ENCODE peak calls at places on chromosomes 5 and 9, in four cellular contexts. F, G, D and L are unnamed samples.

GRCh38 chr5:73985145-73985544 is 359.1 kb downstream of the ARHGEF28 start:
- DNase-seq in G (no peak), D (no peak), F (peak), L (peak)

GRCh38 chr9:18421391-18421790 is 52.6 kb upstream of the ADAMTSL1 start:
- DNase-seq in G (no peak), D (no peak), F (peak), L (no peak)

GRCh38 chr5:93017854-93018253 is 563.2 kb downstream of the NR2F1-AS1 start:
- DNase-seq in F (peak), G (peak), D (no peak), L (peak)

GRCh38 chr5:5191906-5192305 is 51.8 kb downstream of the ADAMTS16 start:
- DNase-seq in G (no peak), F (peak), D (no peak), L (no peak)

GRCh38 chr5:151596839-151597539 is 5.9 kb upstream of the FAT2 start:
- DNase-seq in D (peak), F (peak), G (no peak), L (no peak)

GRCh38 chr9:99115947-99116543 is 11.1 kb downstream of the TGFBR1 start:
- DNase-seq in D (no peak), F (peak), G (no peak), L (no peak)

GRCh38 chr5:43428034-43428712 is 16.0 kb upstream of the CCL28 start:
- DNase-seq in G (peak), D (no peak), F (peak), L (peak)

GRCh38 chr9:110142868-110143866 is 64.8 kb downstream of the C9orf152 start:
- DNase-seq in G (peak), F (no peak), D (no peak), L (no peak)

GRCh38 chr9:106107716-106108115 is 413.4 kb downstream of the TMEM38B start:
- DNase-seq in F (no peak), G (no peak), D (no peak), L (no peak)

GRCh38 chr9:130118841-130119520 is 53.2 kb upstream of the NCS1 start:
- DNase-seq in D (no peak), G (peak), F (peak), L (peak)

GRCh38 chr9:106800691-106801090 is 62.3 kb upstream of the ZNF462 start:
- DNase-seq in G (no peak), F (no peak), D (no peak), L (no peak)

GRCh38 chr9:353077-353476 is 138.4 kb downstream of the DOCK8 start:
- DNase-seq in F (no peak), D (no peak), G (no peak), L (no peak)

GRCh38 chr9:105842023-105842644 is 147.8 kb downstream of the TMEM38B start:
- DNase-seq in D (peak), F (peak), G (peak), L (peak)

GRCh38 chr5:119393746-119394145 is 37.9 kb downstream of the TNFAIP8 start:
- DNase-seq in G (peak), F (no peak), D (no peak), L (peak)

GRCh38 chr5:139387611-139388197 is 2.0 kb downstream of the MZB1 start:
- DNase-seq in D (no peak), G (no peak), F (no peak), L (no peak)
- H2BK15ac ChIP-seq in D (no peak), G (no peak), F (no peak), L (no peak)

DNA sequence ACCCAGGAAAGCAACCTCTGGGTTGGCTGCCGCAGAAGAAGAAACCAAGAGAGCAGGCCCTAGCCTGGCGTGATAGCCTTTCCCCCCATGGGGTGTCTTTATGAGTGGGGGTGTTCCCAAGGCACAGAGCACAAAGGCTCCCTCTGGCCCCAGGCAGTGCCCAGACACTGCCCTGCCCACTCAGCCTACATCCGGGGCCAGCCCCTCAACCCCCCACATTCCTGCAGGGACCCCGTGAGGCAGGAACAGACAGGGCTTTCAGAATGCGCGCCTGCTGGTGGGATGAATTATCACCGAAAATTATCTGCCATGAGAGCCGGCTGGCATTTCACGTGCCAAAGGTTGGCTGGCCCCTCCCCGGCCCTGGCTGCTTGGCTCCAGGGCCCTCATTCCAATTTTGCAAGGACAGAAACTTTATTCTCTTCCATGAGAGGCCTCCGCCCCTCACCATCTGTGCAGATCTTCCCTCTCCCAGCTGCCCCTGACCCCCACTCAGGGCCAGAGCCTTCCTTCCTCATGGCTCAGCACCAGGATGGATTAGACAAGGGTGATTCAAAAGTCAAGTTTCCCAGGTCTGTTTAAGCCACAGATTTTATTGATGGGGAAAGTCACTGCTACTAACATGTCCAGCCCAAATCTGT is 32.5 kb upstream of the WDR38 start:
- DNase-seq in D (no peak), F (no peak), G (no peak), L (no peak)
- H2BK15ac ChIP-seq in D (peak), F (no peak), G (no peak), L (no peak)

DNA sequence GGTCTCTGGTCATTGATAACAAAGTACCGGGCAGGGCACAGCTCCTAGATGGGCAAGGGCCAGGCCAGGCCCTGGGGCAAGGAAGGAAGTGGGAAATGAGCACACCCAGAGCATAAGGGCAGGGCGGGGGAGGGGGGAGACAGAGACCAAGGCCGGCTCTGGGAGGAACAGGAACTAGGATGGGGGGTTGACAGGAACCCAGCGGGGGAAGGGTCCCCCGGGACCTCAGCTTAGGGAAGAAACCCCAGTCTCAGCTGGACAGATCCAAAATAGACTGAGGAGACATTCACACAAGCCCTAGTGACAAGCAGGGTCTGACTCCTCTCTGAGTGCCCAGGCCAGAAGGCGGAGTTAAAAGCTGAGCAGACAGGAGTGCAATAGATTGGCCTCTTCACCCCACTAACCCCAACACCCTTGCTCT is 731 bp downstream of the ATOSB start:
- DNase-seq in F (peak), D (peak), G (peak), L (no peak)
- H2BK15ac ChIP-seq in F (peak), D (peak), G (peak), L (peak)

GRCh38 chr5:123813937-123814624 is 302.1 kb downstream of the CSNK1G3 start:
- DNase-seq in D (no peak), F (peak), G (peak), L (peak)
- H2BK15ac ChIP-seq in D (no peak), F (no peak), G (no peak), L (peak)

GRCh38 chr5:175874462-175875139 is 3.2 kb downstream of the CPLX2 start:
- DNase-seq in G (no peak), F (peak), D (no peak), L (no peak)

GRCh38 chr5:175876107-175876506 is 4.7 kb downstream of the CPLX2 start:
- DNase-seq in G (no peak), D (no peak), F (no peak), L (no peak)

GRCh38 chr5:175872287-175873089 is 1.1 kb downstream of the CPLX2 start:
- DNase-seq in F (peak), D (no peak), G (no peak), L (no peak)

GRCh38 chr5:175870820-175871447 is 444 bp upstream of the CPLX2 start:
- DNase-seq in D (no peak), F (no peak), G (no peak), L (no peak)

DNA sequence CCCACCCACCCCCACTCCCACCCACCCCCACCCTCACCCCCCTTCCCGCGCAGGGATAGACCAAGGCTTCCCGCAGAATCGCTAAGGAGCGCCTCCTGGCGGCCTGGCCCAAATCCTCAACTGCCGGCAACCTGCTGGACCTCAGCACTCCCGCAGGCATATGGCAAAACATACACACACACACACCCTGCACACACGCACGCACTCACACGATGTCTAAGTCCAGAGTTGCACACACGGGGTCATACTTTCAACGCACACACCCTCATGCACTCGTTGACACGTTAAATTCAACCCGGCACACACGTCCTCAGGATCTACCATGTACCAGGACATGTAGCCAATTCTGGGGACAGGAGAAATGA is 1.7 kb downstream of the CPLX2 start:
- DNase-seq in G (no peak), F (peak), D (no peak), L (no peak)
- H2BK15ac ChIP-seq in G (no peak), F (no peak), D (no peak), L (no peak)

DNA sequence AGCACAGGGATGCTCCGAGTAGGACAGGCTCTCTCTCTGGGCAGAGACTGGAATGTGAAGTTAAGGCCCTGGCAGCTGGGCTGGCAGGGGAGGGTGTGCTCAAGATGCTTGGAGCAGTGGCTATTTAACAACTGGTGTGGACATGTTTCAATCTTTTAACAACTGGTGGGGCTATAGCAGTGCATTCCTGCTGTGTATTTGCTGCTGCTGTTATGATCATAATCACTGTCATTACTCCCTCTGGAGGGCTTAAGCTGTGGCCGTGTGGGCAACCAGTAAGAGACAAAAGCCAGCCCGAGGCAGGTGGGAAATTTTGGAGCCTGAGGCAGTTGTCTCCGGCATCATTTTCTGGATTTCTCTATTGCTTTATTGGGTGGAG is 33.3 kb upstream of the PTGS1 start:
- DNase-seq in F (no peak), D (no peak), G (no peak), L (no peak)
- H2BK15ac ChIP-seq in F (no peak), D (no peak), G (no peak), L (no peak)